ENCODE peak calls at places on chromosomes 4 and X, in five cellular contexts. L is A549, A is H1, Z is K562, C is HepG2. V is an unnamed sample.

GRCh38 chrX:3962511-3963350 is 249.3 kb upstream of the PRKX start:
- DNase-seq in C (peak), L (peak), Z (peak), A (no peak), V (no peak)

GRCh38 chrX:80021611-80022010 is 7.1 kb downstream of the TBX22 start:
- DNase-seq in Z (no peak), C (no peak), A (no peak), L (no peak), V (no peak)

GRCh38 chr4:149029056-149029651 is 586.9 kb upstream of the NR3C2 start:
- DNase-seq in L (peak), Z (no peak), C (peak), A (no peak), V (no peak)

GRCh38 chr4:4216261-4216660 is 10.5 kb downstream of the OTOP1 start:
- DNase-seq in L (no peak), C (no peak), A (no peak), Z (no peak), V (no peak)

GRCh38 chr4:140839888-140840790 is 84.0 kb upstream of the TBC1D9 start:
- DNase-seq in A (no peak), C (no peak), Z (no peak), L (no peak), V (no peak)

GRCh38 chr4:144754562-144755410 is 108.8 kb downstream of the HHIP start:
- DNase-seq in L (peak), A (no peak), Z (no peak), C (no peak), V (no peak)

GRCh38 chr4:148787831-148788477 is 345.7 kb upstream of the NR3C2 start:
- DNase-seq in A (no peak), C (no peak), L (no peak), Z (no peak), V (no peak)

GRCh38 chrX:85592980-85593379 is 213.5 kb upstream of the POF1B start:
- DNase-seq in Z (no peak), A (no peak), C (no peak), L (no peak), V (no peak)

GRCh38 chr4:151529187-151529586 is 120.2 kb downstream of the FHIP1A start:
- DNase-seq in C (no peak), Z (no peak), A (no peak), L (no peak), V (no peak)

GRCh38 chrX:72061091-72061490 is 70.6 kb downstream of the RTL5 start:
- DNase-seq in C (no peak), L (no peak), Z (no peak), A (no peak), V (no peak)

GRCh38 chr4:7431696-7432530 is 2.8 kb downstream of the PSAPL1 start:
- DNase-seq in Z (no peak), L (peak), C (no peak), A (no peak), V (no peak)

GRCh38 chrX:84064164-84064563 is 123.8 kb downstream of the RPS6KA6 start:
- DNase-seq in Z (no peak), C (no peak), A (no peak), L (no peak), V (no peak)

GRCh38 chrX:23699636-23700194 is 32.4 kb downstream of the PRDX4 start:
- DNase-seq in L (no peak), Z (peak), A (no peak), C (no peak), V (no peak)

GRCh38 chr4:169410839-169411770 is 140.3 kb upstream of the SH3RF1 start:
- DNase-seq in Z (no peak), C (no peak), L (peak), A (no peak), V (peak)

GRCh38 chrX:41320393-41320792 is 13.6 kb upstream of the DDX3X start:
- DNase-seq in C (no peak), Z (no peak), L (no peak), A (no peak), V (no peak)

GRCh38 chr4:114466299-114466698 is 132.3 kb upstream of the UGT8 start:
- DNase-seq in C (no peak), Z (no peak), L (no peak), A (no peak), V (no peak)

GRCh38 chr4:158622251-158622650 is 49.4 kb downstream of the C4orf46 start:
- DNase-seq in C (no peak), L (no peak), Z (no peak), A (no peak), V (no peak)

GRCh38 chrX:139126493-139126892 is 404.0 kb upstream of the F9 start:
- DNase-seq in A (peak), C (peak), Z (peak), L (peak), V (no peak)

GRCh38 chrX:100447563-100448397 is 37.7 kb upstream of the PCDH19 start:
- DNase-seq in L (peak), A (no peak), C (no peak), Z (peak), V (no peak)

GRCh38 chrX:52270453-52271116 is 85.9 kb downstream of the MAGED4 start:
- DNase-seq in L (no peak), Z (no peak), A (no peak), C (no peak), V (no peak)

GRCh38 chr4:110614173-110614948 is 8.5 kb downstream of the PITX2 start:
- DNase-seq in L (no peak), A (no peak), C (no peak), Z (no peak), V (no peak)

GRCh38 chr4:150283689-150284088 is 205.4 kb downstream of the DCLK2 start:
- DNase-seq in A (no peak), Z (no peak), C (no peak), L (peak), V (no peak)

GRCh38 chrX:134512566-134512965 is 52.6 kb downstream of the HPRT1 start:
- DNase-seq in C (peak), A (no peak), L (peak), Z (no peak), V (no peak)

GRCh38 chr4:10123227-10124101 is 6.9 kb upstream of the WDR1 start:
- DNase-seq in A (no peak), L (no peak), Z (no peak), C (peak), V (no peak)
- TF ChIP-seq KDM1A in A (no peak), L (no peak), Z (no peak), C (peak), V (no peak)

GRCh38 chr4:39568805-39569204 is 41.6 kb upstream of the UGDH start:
- DNase-seq in C (no peak), L (no peak), A (no peak), Z (no peak), V (peak)
- TF ChIP-seq KDM1A in C (no peak), L (no peak), A (no peak), Z (no peak), V (no peak)

GRCh38 chr4:31069151-31069550 is 349.0 kb downstream of the PCDH7 start:
- DNase-seq in L (no peak), C (no peak), A (no peak), Z (no peak), V (no peak)
- TF ChIP-seq KDM1A in L (no peak), C (no peak), A (no peak), Z (no peak), V (no peak)

GRCh38 chr4:146640021-146640425 is 1.3 kb downstream of the POU4F2 start:
- DNase-seq in Z (no peak), C (no peak), L (no peak), A (no peak), V (no peak)

GRCh38 chr4:146641762-146642161 is 3.1 kb downstream of the POU4F2 start:
- DNase-seq in Z (no peak), A (no peak), C (no peak), L (no peak), V (no peak)

GRCh38 chr4:146646601-146647000 is 7.9 kb downstream of the POU4F2 start:
- DNase-seq in C (no peak), Z (no peak), L (no peak), A (no peak), V (no peak)

GRCh38 chr4:146640459-146641061 is 1.9 kb downstream of the POU4F2 start:
- DNase-seq in A (no peak), Z (no peak), C (no peak), L (no peak), V (no peak)

GRCh38 chr4:146643812-146644401 is 5.2 kb downstream of the POU4F2 start:
- DNase-seq in C (peak), Z (no peak), L (no peak), A (no peak), V (no peak)
- TF ChIP-seq KDM1A in C (no peak), Z (no peak), L (no peak), A (no peak), V (no peak)

GRCh38 chrX:147911192-147912022 is at the start of gene FMR1:
- DNase-seq in C (peak), Z (peak), L (peak), A (peak), V (peak)

GRCh38 chrX:147910607-147911006 is 1.1 kb upstream of the FMR1 start:
- DNase-seq in C (no peak), Z (no peak), L (no peak), A (no peak), V (no peak)

GRCh38 chrX:147914609-147915008 is 2.9 kb downstream of the FMR1 start:
- DNase-seq in Z (no peak), A (no peak), C (no peak), L (no peak), V (no peak)

GRCh38 chrX:147913570-147913969 is 1.9 kb downstream of the FMR1 start:
- DNase-seq in L (no peak), A (no peak), Z (no peak), C (no peak), V (no peak)

DNA sequence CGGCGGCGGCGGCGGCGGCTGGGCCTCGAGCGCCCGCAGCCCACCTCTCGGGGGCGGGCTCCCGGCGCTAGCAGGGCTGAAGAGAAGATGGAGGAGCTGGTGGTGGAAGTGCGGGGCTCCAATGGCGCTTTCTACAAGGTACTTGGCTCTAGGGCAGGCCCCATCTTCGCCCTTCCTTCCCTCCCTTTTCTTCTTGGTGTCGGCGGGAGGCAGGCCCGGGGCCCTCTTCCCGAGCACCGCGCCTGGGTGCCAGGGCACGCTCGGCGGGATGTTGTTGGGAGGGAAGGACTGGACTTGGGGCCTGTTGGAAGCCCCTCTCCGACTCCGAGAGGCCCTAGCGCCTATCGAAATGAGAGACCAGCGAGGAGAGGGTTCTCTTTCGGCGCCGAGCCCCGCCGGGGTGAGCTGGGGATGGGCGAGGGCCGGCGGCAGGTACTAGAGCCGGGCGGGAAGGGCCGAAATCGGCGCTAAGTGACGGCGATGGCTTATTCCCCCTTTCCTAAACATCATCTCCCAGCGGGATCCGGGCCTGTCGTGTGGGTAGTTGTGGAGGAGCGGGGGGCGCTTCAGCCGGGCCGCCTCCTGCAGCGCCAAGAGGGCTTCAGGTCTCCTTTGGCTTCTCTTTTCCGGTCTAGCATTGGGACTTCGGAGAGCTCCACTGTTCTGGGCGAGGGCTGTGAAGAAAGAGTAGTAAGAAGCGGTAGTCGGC is 528 bp downstream of the FMR1 start:
- DNase-seq in A (no peak), Z (peak), C (no peak), L (peak), V (no peak)
- TF ChIP-seq KDM1A in A (no peak), Z (no peak), C (no peak), L (no peak), V (no peak)

GRCh38 chr4:38567448-38567847 is 96.6 kb upstream of the KLF3 start:
- DNase-seq in A (no peak), Z (no peak), C (no peak), L (no peak), V (no peak)

GRCh38 chr4:38562751-38563198 is 101.2 kb upstream of the KLF3 start:
- DNase-seq in A (no peak), Z (no peak), C (peak), L (peak), V (no peak)

GRCh38 chr4:38566811-38567398 is 97.1 kb upstream of the KLF3 start:
- DNase-seq in C (no peak), A (no peak), L (no peak), Z (no peak), V (no peak)

GRCh38 chr4:38563703-38564490 is 100.1 kb upstream of the KLF3 start:
- DNase-seq in Z (no peak), C (no peak), L (no peak), A (no peak), V (no peak)

GRCh38 chr4:38565271-38566199 is 98.5 kb upstream of the KLF3 start:
- DNase-seq in L (peak), C (no peak), A (no peak), Z (no peak), V (no peak)
- TF ChIP-seq KDM1A in L (no peak), C (no peak), A (no peak), Z (no peak), V (no peak)

DNA sequence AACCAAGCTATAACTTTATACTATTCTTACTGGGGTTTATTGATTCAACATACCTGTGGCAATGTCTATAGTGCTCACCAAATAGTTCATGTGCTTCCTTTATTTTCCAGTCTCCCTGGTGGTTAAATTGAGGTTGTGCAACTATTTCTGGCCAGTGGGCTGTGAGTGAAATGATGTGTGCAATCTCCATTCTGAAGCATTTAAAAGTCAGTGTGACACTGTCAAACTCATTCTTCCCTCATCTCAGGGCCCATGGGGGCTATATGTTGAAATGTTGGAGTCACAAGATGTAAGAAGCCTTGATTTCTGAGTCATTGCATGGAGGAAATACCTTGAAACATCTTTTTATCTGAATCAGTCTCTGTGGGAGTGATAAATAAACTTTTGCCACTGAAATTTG is 414.3 kb upstream of the RPS6KA3 start:
- DNase-seq in Z (no peak), L (peak), C (no peak), A (no peak), V (no peak)
- TF ChIP-seq KDM1A in Z (no peak), L (no peak), C (no peak), A (no peak), V (no peak)

V was measured in GM12878.